ENCODE peak calls at places on chromosomes 2 and 18, in five cellular contexts. One of them, this sample, is unnamed.
A peak's percentile ranks its signal among the peaks of the same experiment; 100 is the strongest.

GRCh38 chr2:98910349-98911125 is 25.5 kb downstream of the CRACDL start:
- DNase-seq in effector memory CD4-positive, alpha-beta T cell: no peak
- DNase-seq in stimulated activated CD4-positive, alpha-beta T cell treated with anti-CD3 and anti-CD28 coated beads, Interleukin-4, amount 100 ng/mL, for 4 hours: no peak
- DNase-seq in hypothalamus: no peak
- DNase-seq in cardiac septum: peak; percentile 41
- DNase-seq in this sample: peak; percentile 48

GRCh38 chr2:37090019-37090477 is 5.7 kb downstream of the GPATCH11 start:
- DNase-seq in cardiac septum: no peak
- DNase-seq in hypothalamus: no peak
- DNase-seq in stimulated activated CD4-positive, alpha-beta T cell treated with anti-CD3 and anti-CD28 coated beads, Interleukin-4, amount 100 ng/mL, for 4 hours: no peak
- DNase-seq in effector memory CD4-positive, alpha-beta T cell: no peak
- DNase-seq in this sample: no peak

GRCh38 chr2:15271941-15272340 is 289.2 kb downstream of the NBAS start:
- DNase-seq in hypothalamus: no peak
- DNase-seq in cardiac septum: no peak
- DNase-seq in effector memory CD4-positive, alpha-beta T cell: no peak
- DNase-seq in stimulated activated CD4-positive, alpha-beta T cell treated with anti-CD3 and anti-CD28 coated beads, Interleukin-4, amount 100 ng/mL, for 4 hours: no peak
- DNase-seq in this sample: no peak

GRCh38 chr2:96929245-96929925 is 57.0 kb downstream of the FAM178B start:
- DNase-seq in cardiac septum: no peak
- DNase-seq in hypothalamus: no peak
- DNase-seq in stimulated activated CD4-positive, alpha-beta T cell treated with anti-CD3 and anti-CD28 coated beads, Interleukin-4, amount 100 ng/mL, for 4 hours: no peak
- DNase-seq in effector memory CD4-positive, alpha-beta T cell: no peak
- DNase-seq in this sample: no peak

GRCh38 chr18:48093104-48093503 is 162.6 kb upstream of the SMAD2 start:
- DNase-seq in hypothalamus: no peak
- DNase-seq in effector memory CD4-positive, alpha-beta T cell: no peak
- DNase-seq in stimulated activated CD4-positive, alpha-beta T cell treated with anti-CD3 and anti-CD28 coated beads, Interleukin-4, amount 100 ng/mL, for 4 hours: no peak
- DNase-seq in cardiac septum: no peak
- DNase-seq in this sample: no peak

GRCh38 chr2:193584522-193584938 is 1389.8 kb upstream of the TMEFF2 start:
- DNase-seq in cardiac septum: no peak
- DNase-seq in hypothalamus: no peak
- DNase-seq in effector memory CD4-positive, alpha-beta T cell: no peak
- DNase-seq in stimulated activated CD4-positive, alpha-beta T cell treated with anti-CD3 and anti-CD28 coated beads, Interleukin-4, amount 100 ng/mL, for 4 hours: no peak
- DNase-seq in this sample: no peak

GRCh38 chr2:190786404-190787166 is 94.0 kb upstream of the GLS start:
- DNase-seq in stimulated activated CD4-positive, alpha-beta T cell treated with anti-CD3 and anti-CD28 coated beads, Interleukin-4, amount 100 ng/mL, for 4 hours: no peak
- DNase-seq in cardiac septum: no peak
- DNase-seq in effector memory CD4-positive, alpha-beta T cell: no peak
- DNase-seq in hypothalamus: no peak
- DNase-seq in this sample: no peak

GRCh38 chr2:20135631-20136050 is 84.2 kb upstream of the LAPTM4A start:
- DNase-seq in stimulated activated CD4-positive, alpha-beta T cell treated with anti-CD3 and anti-CD28 coated beads, Interleukin-4, amount 100 ng/mL, for 4 hours: peak; percentile 27
- DNase-seq in effector memory CD4-positive, alpha-beta T cell: no peak
- DNase-seq in hypothalamus: peak; percentile 25
- DNase-seq in cardiac septum: peak; percentile 75
- DNase-seq in this sample: peak; percentile 72

GRCh38 chr2:202164409-202164808 is 74.0 kb downstream of the SUMO1 start:
- DNase-seq in stimulated activated CD4-positive, alpha-beta T cell treated with anti-CD3 and anti-CD28 coated beads, Interleukin-4, amount 100 ng/mL, for 4 hours: no peak
- DNase-seq in hypothalamus: no peak
- DNase-seq in cardiac septum: no peak
- DNase-seq in effector memory CD4-positive, alpha-beta T cell: no peak
- DNase-seq in this sample: no peak

GRCh38 chr2:190182071-190182524 is 119.6 kb upstream of the MSTN start:
- DNase-seq in effector memory CD4-positive, alpha-beta T cell: no peak
- DNase-seq in hypothalamus: no peak
- DNase-seq in cardiac septum: no peak
- DNase-seq in stimulated activated CD4-positive, alpha-beta T cell treated with anti-CD3 and anti-CD28 coated beads, Interleukin-4, amount 100 ng/mL, for 4 hours: no peak
- DNase-seq in this sample: no peak

GRCh38 chr2:219744698-219745097 is 117.3 kb downstream of the SLC4A3 start:
- DNase-seq in hypothalamus: no peak
- DNase-seq in effector memory CD4-positive, alpha-beta T cell: no peak
- DNase-seq in stimulated activated CD4-positive, alpha-beta T cell treated with anti-CD3 and anti-CD28 coated beads, Interleukin-4, amount 100 ng/mL, for 4 hours: no peak
- DNase-seq in cardiac septum: no peak
- DNase-seq in this sample: no peak

GRCh38 chr18:49531678-49532153 is 30.1 kb upstream of the LIPG start:
- DNase-seq in stimulated activated CD4-positive, alpha-beta T cell treated with anti-CD3 and anti-CD28 coated beads, Interleukin-4, amount 100 ng/mL, for 4 hours: no peak
- DNase-seq in effector memory CD4-positive, alpha-beta T cell: no peak
- DNase-seq in hypothalamus: no peak
- DNase-seq in cardiac septum: no peak
- DNase-seq in this sample: no peak

GRCh38 chr2:61736982-61737381 is 116.9 kb downstream of the FAM161A start:
- DNase-seq in hypothalamus: no peak
- DNase-seq in stimulated activated CD4-positive, alpha-beta T cell treated with anti-CD3 and anti-CD28 coated beads, Interleukin-4, amount 100 ng/mL, for 4 hours: no peak
- DNase-seq in effector memory CD4-positive, alpha-beta T cell: no peak
- DNase-seq in cardiac septum: no peak
- DNase-seq in this sample: no peak

GRCh38 chr2:191190439-191190838 is 39.6 kb upstream of the STAT4 start:
- DNase-seq in hypothalamus: no peak
- DNase-seq in stimulated activated CD4-positive, alpha-beta T cell treated with anti-CD3 and anti-CD28 coated beads, Interleukin-4, amount 100 ng/mL, for 4 hours: no peak
- DNase-seq in effector memory CD4-positive, alpha-beta T cell: no peak
- DNase-seq in cardiac septum: no peak
- DNase-seq in this sample: no peak

GRCh38 chr18:68298340-68298739 is 416.6 kb downstream of the TMX3 start:
- DNase-seq in effector memory CD4-positive, alpha-beta T cell: no peak
- DNase-seq in hypothalamus: no peak
- DNase-seq in cardiac septum: no peak
- DNase-seq in stimulated activated CD4-positive, alpha-beta T cell treated with anti-CD3 and anti-CD28 coated beads, Interleukin-4, amount 100 ng/mL, for 4 hours: no peak
- DNase-seq in this sample: no peak

GRCh38 chr18:42351455-42351854 is 396.4 kb downstream of the PIK3C3 start:
- DNase-seq in hypothalamus: no peak
- DNase-seq in effector memory CD4-positive, alpha-beta T cell: no peak
- DNase-seq in stimulated activated CD4-positive, alpha-beta T cell treated with anti-CD3 and anti-CD28 coated beads, Interleukin-4, amount 100 ng/mL, for 4 hours: no peak
- DNase-seq in cardiac septum: no peak
- DNase-seq in this sample: no peak

GRCh38 chr2:202036601-202037037 is 3.0 kb downstream of the FZD7 start:
- DNase-seq in effector memory CD4-positive, alpha-beta T cell: no peak
- DNase-seq in cardiac septum: no peak
- DNase-seq in stimulated activated CD4-positive, alpha-beta T cell treated with anti-CD3 and anti-CD28 coated beads, Interleukin-4, amount 100 ng/mL, for 4 hours: no peak
- DNase-seq in hypothalamus: no peak
- DNase-seq in this sample: peak; percentile 75

GRCh38 chr2:141055526-141055925 is 1075.3 kb downstream of the LRP1B start:
- DNase-seq in stimulated activated CD4-positive, alpha-beta T cell treated with anti-CD3 and anti-CD28 coated beads, Interleukin-4, amount 100 ng/mL, for 4 hours: no peak
- DNase-seq in effector memory CD4-positive, alpha-beta T cell: no peak
- DNase-seq in cardiac septum: no peak
- DNase-seq in hypothalamus: no peak
- DNase-seq in this sample: no peak

GRCh38 chr2:61705625-61706024 is 148.2 kb downstream of the FAM161A start:
- DNase-seq in stimulated activated CD4-positive, alpha-beta T cell treated with anti-CD3 and anti-CD28 coated beads, Interleukin-4, amount 100 ng/mL, for 4 hours: no peak
- DNase-seq in cardiac septum: no peak
- DNase-seq in effector memory CD4-positive, alpha-beta T cell: no peak
- DNase-seq in hypothalamus: no peak
- DNase-seq in this sample: no peak

GRCh38 chr18:31042391-31043181 is at the start of gene DSC3:
- DNase-seq in effector memory CD4-positive, alpha-beta T cell: no peak
- DNase-seq in stimulated activated CD4-positive, alpha-beta T cell treated with anti-CD3 and anti-CD28 coated beads, Interleukin-4, amount 100 ng/mL, for 4 hours: no peak
- DNase-seq in hypothalamus: no peak
- DNase-seq in cardiac septum: no peak
- DNase-seq in this sample: no peak

GRCh38 chr2:73013941-73014340 is 57.6 kb downstream of the SFXN5 start:
- DNase-seq in hypothalamus: no peak
- DNase-seq in effector memory CD4-positive, alpha-beta T cell: no peak
- DNase-seq in cardiac septum: no peak
- DNase-seq in stimulated activated CD4-positive, alpha-beta T cell treated with anti-CD3 and anti-CD28 coated beads, Interleukin-4, amount 100 ng/mL, for 4 hours: no peak
- DNase-seq in this sample: no peak

GRCh38 chr18:9831046-9831722 is 54.6 kb upstream of the TXNDC2 start:
- DNase-seq in stimulated activated CD4-positive, alpha-beta T cell treated with anti-CD3 and anti-CD28 coated beads, Interleukin-4, amount 100 ng/mL, for 4 hours: no peak
- DNase-seq in effector memory CD4-positive, alpha-beta T cell: no peak
- DNase-seq in hypothalamus: no peak
- DNase-seq in cardiac septum: no peak
- DNase-seq in this sample: no peak

GRCh38 chr18:45168883-45169585 is 446.2 kb upstream of the SLC14A2 start:
- DNase-seq in effector memory CD4-positive, alpha-beta T cell: no peak
- DNase-seq in hypothalamus: no peak
- DNase-seq in stimulated activated CD4-positive, alpha-beta T cell treated with anti-CD3 and anti-CD28 coated beads, Interleukin-4, amount 100 ng/mL, for 4 hours: no peak
- DNase-seq in cardiac septum: no peak
- DNase-seq in this sample: no peak

GRCh38 chr2:142716463-142717242 is 160.8 kb upstream of the KYNU start:
- DNase-seq in cardiac septum: no peak
- DNase-seq in hypothalamus: no peak
- DNase-seq in effector memory CD4-positive, alpha-beta T cell: no peak
- DNase-seq in stimulated activated CD4-positive, alpha-beta T cell treated with anti-CD3 and anti-CD28 coated beads, Interleukin-4, amount 100 ng/mL, for 4 hours: no peak
- DNase-seq in this sample: no peak

GRCh38 chr18:24263078-24263477 is 124.2 kb downstream of the CABYR start:
- DNase-seq in effector memory CD4-positive, alpha-beta T cell: no peak
- DNase-seq in stimulated activated CD4-positive, alpha-beta T cell treated with anti-CD3 and anti-CD28 coated beads, Interleukin-4, amount 100 ng/mL, for 4 hours: no peak
- DNase-seq in cardiac septum: no peak
- DNase-seq in hypothalamus: no peak
- DNase-seq in this sample: no peak

GRCh38 chr2:164873096-164873670 is 31.6 kb upstream of the COBLL1 start:
- DNase-seq in stimulated activated CD4-positive, alpha-beta T cell treated with anti-CD3 and anti-CD28 coated beads, Interleukin-4, amount 100 ng/mL, for 4 hours: no peak
- DNase-seq in hypothalamus: no peak
- DNase-seq in cardiac septum: no peak
- DNase-seq in effector memory CD4-positive, alpha-beta T cell: no peak
- DNase-seq in this sample: no peak

GRCh38 chr2:181231151-181231550 is 226.0 kb upstream of the ITGA4 start:
- DNase-seq in hypothalamus: no peak
- DNase-seq in stimulated activated CD4-positive, alpha-beta T cell treated with anti-CD3 and anti-CD28 coated beads, Interleukin-4, amount 100 ng/mL, for 4 hours: no peak
- DNase-seq in effector memory CD4-positive, alpha-beta T cell: no peak
- DNase-seq in cardiac septum: no peak
- DNase-seq in this sample: no peak

GRCh38 chr2:218397502-218398436 is 1.9 kb upstream of the CTDSP1 start:
- DNase-seq in cardiac septum: peak; percentile 91
- DNase-seq in effector memory CD4-positive, alpha-beta T cell: peak; percentile 60
- DNase-seq in stimulated activated CD4-positive, alpha-beta T cell treated with anti-CD3 and anti-CD28 coated beads, Interleukin-4, amount 100 ng/mL, for 4 hours: no peak
- DNase-seq in hypothalamus: no peak
- DNase-seq in this sample: peak; percentile 90

GRCh38 chr2:144429396-144430112 is 90.4 kb downstream of the ZEB2 start:
- DNase-seq in stimulated activated CD4-positive, alpha-beta T cell treated with anti-CD3 and anti-CD28 coated beads, Interleukin-4, amount 100 ng/mL, for 4 hours: no peak
- DNase-seq in effector memory CD4-positive, alpha-beta T cell: no peak
- DNase-seq in hypothalamus: peak; percentile 23
- DNase-seq in cardiac septum: no peak
- DNase-seq in this sample: no peak

GRCh38 chr18:44727291-44727690 is 46.6 kb downstream of the SETBP1 start:
- DNase-seq in effector memory CD4-positive, alpha-beta T cell: no peak
- DNase-seq in cardiac septum: no peak
- DNase-seq in hypothalamus: no peak
- DNase-seq in stimulated activated CD4-positive, alpha-beta T cell treated with anti-CD3 and anti-CD28 coated beads, Interleukin-4, amount 100 ng/mL, for 4 hours: no peak
- DNase-seq in this sample: no peak